ENCODE peak calls at places on chromosomes 3 and 15, in four cellular contexts. D is transverse colon, K is right atrium auricular region, L is pancreas. E is an unnamed sample. For H3K36me3, the result is how much of the 10 kb centered on the place peaks cover.

GRCh38 chr3:93843981-93844380 is 129.7 kb downstream of the PROS1 start:
- DNase-seq in D (no peak), K (no peak), L (no peak), E (no peak)

GRCh38 chr3:27713435-27713880 is 8.7 kb downstream of the EOMES start:
- DNase-seq in D (no peak), K (no peak), L (no peak), E (no peak)

GRCh38 chr3:72663429-72663828 is 184.8 kb downstream of the SHQ1 start:
- DNase-seq in D (no peak), K (no peak), L (no peak), E (no peak)

GRCh38 chr3:80285370-80285769 is 517.6 kb upstream of the ROBO1 start:
- DNase-seq in D (no peak), K (no peak), L (no peak), E (no peak)

GRCh38 chr15:69762373-69763148 is 309.9 kb downstream of the RPLP1 start:
- DNase-seq in D (no peak), K (no peak), L (no peak), E (no peak)

GRCh38 chr3:101310580-101311375 is 9.6 kb downstream of the IMPG2 start:
- DNase-seq in D (no peak), K (no peak), L (no peak), E (no peak)

GRCh38 chr3:65831733-65832425 is 206.8 kb downstream of the MAGI1 start:
- DNase-seq in D (no peak), K (no peak), L (no peak), E (no peak)

GRCh38 chr3:57006048-57006709 is 54.3 kb upstream of the SPATA12 start:
- DNase-seq in D (no peak), K (no peak), L (no peak), E (no peak)

GRCh38 chr3:8982509-8982908 is 19.2 kb upstream of the RAD18 start:
- DNase-seq in D (no peak), K (peak), L (no peak), E (no peak)

DNA sequence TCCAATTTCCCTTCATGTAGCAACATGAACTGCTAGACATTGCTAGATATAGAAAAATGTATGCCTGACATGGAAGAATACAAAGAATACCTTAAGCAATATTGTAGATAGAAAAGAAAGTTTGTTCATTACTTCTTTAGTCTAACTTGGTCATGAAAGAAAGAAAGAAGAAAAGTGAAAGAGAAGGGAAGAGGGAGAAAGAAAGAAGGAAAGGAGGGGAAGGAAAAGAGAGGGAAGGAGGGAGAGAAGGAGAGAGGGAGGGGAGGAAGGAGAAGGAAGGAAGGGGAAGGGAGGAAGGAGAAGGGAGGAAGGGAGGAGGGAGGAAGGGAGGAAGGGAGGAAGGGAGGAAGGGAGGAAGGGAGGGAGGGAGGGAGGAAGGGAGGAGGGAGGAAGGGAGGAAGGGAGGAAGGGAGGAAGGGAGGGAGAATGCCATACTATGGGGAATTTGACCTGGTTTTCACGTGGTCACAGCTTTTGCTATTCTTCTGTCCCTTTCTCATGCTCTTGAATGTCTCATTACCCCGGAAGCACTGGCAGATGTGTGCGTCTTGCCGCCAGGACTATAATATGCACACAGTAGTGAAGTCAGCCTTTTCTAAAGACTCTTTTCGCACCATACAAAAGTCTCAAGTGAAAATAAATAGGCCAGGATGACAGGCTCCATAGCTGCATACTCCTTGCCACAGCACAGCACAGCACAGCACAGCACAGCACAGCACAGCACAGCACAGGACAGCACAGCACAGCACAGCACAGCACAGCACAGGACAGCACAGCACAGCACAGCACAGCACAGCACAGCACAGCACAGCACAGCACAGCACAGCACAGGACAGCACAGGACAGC is 78.2 kb downstream of the CHAC1 start:
- DNase-seq in D (no peak), K (no peak), L (no peak), E (no peak)
- H3K36me3 ChIP-seq in D (under half), K (under half), L (under half), E (half or more)

DNA sequence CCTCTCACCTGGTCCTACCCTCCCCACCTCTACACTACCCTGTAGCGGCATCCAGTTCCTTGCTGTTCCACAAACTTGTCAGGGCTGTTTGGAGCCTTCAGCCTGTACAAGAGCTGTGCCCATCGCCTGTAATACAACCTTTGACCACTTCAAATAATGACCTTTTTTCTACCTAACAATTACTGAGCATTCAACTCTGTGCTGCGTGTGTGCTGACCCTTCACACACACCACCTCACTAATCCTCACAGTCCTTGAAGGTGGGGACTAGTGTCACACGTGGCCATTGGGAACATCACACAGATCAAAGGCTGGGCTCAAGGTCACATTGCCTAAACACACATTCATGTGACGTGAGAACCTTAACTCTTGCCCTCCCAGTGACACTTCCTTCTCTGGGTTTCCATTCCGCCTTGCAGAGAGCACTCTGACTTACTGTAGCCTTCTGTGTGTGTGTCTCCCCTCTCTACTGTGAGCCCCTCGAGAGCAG is 3.1 kb downstream of the C3orf20 start:
- DNase-seq in D (no peak), K (no peak), L (no peak), E (no peak)
- TF ChIP-seq CTCF in D (no peak), K (no peak), L (no peak), E (no peak)

GRCh38 chr3:192904632-192905289 is 12.9 kb downstream of the MB21D2 start:
- DNase-seq in D (no peak), K (no peak), L (no peak), E (no peak)

GRCh38 chr3:192906940-192907339 is 10.7 kb downstream of the MB21D2 start:
- DNase-seq in D (no peak), K (no peak), L (no peak), E (no peak)

GRCh38 chr3:192902481-192903023 is 15.1 kb downstream of the MB21D2 start:
- DNase-seq in D (no peak), K (no peak), L (no peak), E (no peak)

GRCh38 chr3:192907784-192908183 is 9.9 kb downstream of the MB21D2 start:
- DNase-seq in D (no peak), K (no peak), L (no peak), E (no peak)

DNA sequence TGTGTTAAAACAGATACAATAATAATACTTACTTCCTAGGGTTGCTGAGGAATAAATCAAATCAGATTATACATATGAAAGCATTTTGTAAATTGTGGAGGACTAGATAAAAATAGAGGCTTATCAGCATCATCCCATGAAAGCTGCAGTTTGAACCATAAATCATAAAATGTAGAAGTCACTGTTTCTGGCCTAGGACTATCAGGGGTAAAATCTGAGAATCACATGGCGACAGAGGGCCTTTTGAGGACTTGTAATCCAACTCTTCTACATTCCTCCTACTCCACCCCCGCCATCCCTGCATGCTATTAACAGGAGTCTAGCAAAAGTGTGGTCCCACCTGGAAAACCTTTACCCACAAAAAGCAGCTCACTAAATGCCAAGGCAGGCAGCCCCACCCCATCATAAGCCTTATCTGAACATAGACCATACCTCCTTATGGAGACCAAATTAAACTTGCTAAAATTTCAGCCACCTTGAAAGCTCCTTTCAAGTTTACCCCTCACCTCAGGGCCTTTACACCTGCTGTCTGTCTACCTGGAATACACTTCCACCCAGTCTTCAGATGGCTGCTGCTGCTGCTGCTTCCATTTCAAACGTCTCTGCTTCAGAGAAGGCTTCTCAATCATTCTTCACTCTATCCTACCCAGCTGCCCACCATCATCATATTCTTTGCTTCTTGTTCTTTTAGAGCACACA is 11.5 kb downstream of the MB21D2 start:
- DNase-seq in D (no peak), K (no peak), L (no peak), E (no peak)
- H3K27ac ChIP-seq in D (no peak), K (no peak), L (no peak), E (no peak)

GRCh38 chr3:46998852-46999515 is 19.5 kb downstream of the NBEAL2 start:
- DNase-seq in D (no peak), K (no peak), L (peak), E (peak)
- H3K36me3 ChIP-seq in D (under half), K (under half), L (under half), E (under half)

GRCh38 chr15:48109856-48110531 is 10.8 kb upstream of the SLC24A5 start:
- DNase-seq in D (no peak), K (no peak), L (no peak), E (no peak)

GRCh38 chr15:48109212-48109611 is 11.6 kb upstream of the SLC24A5 start:
- DNase-seq in D (no peak), K (no peak), L (no peak), E (no peak)

GRCh38 chr15:48112242-48112641 is 8.5 kb upstream of the SLC24A5 start:
- DNase-seq in D (no peak), K (no peak), L (no peak), E (no peak)
- TF ChIP-seq CTCF in D (peak), K (no peak), L (no peak), E (peak)

GRCh38 chr3:183100376-183100775 is 1.1 kb upstream of the MCCC1 start:
- DNase-seq in D (no peak), K (no peak), L (no peak), E (no peak)
- H3K27ac ChIP-seq in D (peak), K (peak), L (peak), E (peak)

GRCh38 chr3:195690951-195691350 is 29.8 kb upstream of the MUC20 start:
- DNase-seq in D (no peak), K (no peak), L (no peak), E (no peak)

GRCh38 chr3:195693428-195694216 is 27.2 kb upstream of the MUC20 start:
- DNase-seq in D (no peak), K (no peak), L (no peak), E (no peak)

GRCh38 chr3:195692361-195692700 is 28.4 kb upstream of the MUC20 start:
- DNase-seq in D (no peak), K (no peak), L (no peak), E (no peak)

GRCh38 chr3:195696632-195697278 is 24.0 kb upstream of the MUC20 start:
- DNase-seq in D (no peak), K (no peak), L (peak), E (no peak)

GRCh38 chr3:195692781-195693427 is 27.9 kb upstream of the MUC20 start:
- DNase-seq in D (no peak), K (no peak), L (no peak), E (no peak)
- H3K36me3 ChIP-seq in D (under half), K (under half), L (under half), E (under half)

DNA sequence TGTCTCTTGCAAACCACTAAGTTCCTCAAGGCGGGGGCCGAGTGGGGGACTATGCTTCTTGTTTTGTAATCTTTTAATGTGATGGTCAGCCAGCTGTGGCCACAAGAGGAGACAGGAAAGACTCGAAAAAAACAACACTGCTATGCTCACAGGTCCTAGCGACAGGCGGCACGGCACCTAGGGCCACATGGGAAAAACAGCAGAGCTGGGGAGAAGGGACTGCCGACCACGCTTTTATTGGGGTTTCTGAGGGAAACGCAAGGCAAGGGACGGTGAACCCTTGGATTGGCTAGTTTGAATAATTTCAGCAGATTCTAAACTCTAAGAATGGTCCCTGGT is 110.3 kb downstream of the AQP9 start:
- DNase-seq in D (no peak), K (no peak), L (no peak), E (no peak)
- TF ChIP-seq CTCF in D (no peak), K (no peak), L (no peak), E (no peak)

GRCh38 chr3:159763466-159764210 is 225.0 kb upstream of the IL12A start:
- DNase-seq in D (peak), K (peak), L (peak), E (peak)
- H3K27ac ChIP-seq in D (peak), K (peak), L (peak), E (peak)

GRCh38 chr15:85741662-85742061 is 53.1 kb downstream of the KLHL25 start:
- DNase-seq in D (no peak), K (peak), L (no peak), E (no peak)
- H3K36me3 ChIP-seq in D (half or more), K (half or more), L (half or more), E (half or more)

E was measured in psoas muscle.